ENCODE peak calls at places on chromosomes 11 and 22, in seven cellular contexts. One of them, this sample, is unnamed.

GRCh38 chr11:8597182-8597581 is 3.2 kb upstream of the STK33 start:
- DNase-seq in ovary: no peak
- DNase-seq in left ventricle myocardium inferior: no peak
- DNase-seq in fibroblast of lung: peak; percentile 85
- DNase-seq in GM23248: peak; percentile 93
- DNase-seq in uterus: no peak
- DNase-seq in HCT116: no peak
- DNase-seq in this sample: no peak

GRCh38 chr11:113730887-113731726 is 25.0 kb upstream of the TMPRSS5 start:
- DNase-seq in ovary: no peak
- DNase-seq in HCT116: peak; percentile 39
- DNase-seq in left ventricle myocardium inferior: no peak
- DNase-seq in GM23248: peak; percentile 81
- DNase-seq in fibroblast of lung: peak; percentile 63
- DNase-seq in uterus: no peak
- DNase-seq in this sample: no peak

GRCh38 chr11:73889019-73889418 is 12.2 kb downstream of the PAAF1 start:
- DNase-seq in ovary: no peak
- DNase-seq in fibroblast of lung: peak; percentile 66
- DNase-seq in left ventricle myocardium inferior: no peak
- DNase-seq in uterus: no peak
- DNase-seq in GM23248: peak; percentile 67
- DNase-seq in HCT116: no peak
- DNase-seq in this sample: no peak

GRCh38 chr11:121933694-121934093 is 182.3 kb downstream of the BLID start:
- DNase-seq in left ventricle myocardium inferior: no peak
- DNase-seq in HCT116: no peak
- DNase-seq in fibroblast of lung: peak; percentile 84
- DNase-seq in GM23248: peak; percentile 33
- DNase-seq in uterus: no peak
- DNase-seq in ovary: no peak
- DNase-seq in this sample: no peak

GRCh38 chr11:94740975-94741707 is 27.0 kb upstream of the AMOTL1 start:
- DNase-seq in HCT116: peak; percentile 48
- DNase-seq in left ventricle myocardium inferior: no peak
- DNase-seq in ovary: peak; percentile 54
- DNase-seq in GM23248: peak; percentile 75
- DNase-seq in fibroblast of lung: peak; percentile 62
- DNase-seq in uterus: peak; percentile 35
- DNase-seq in this sample: peak; percentile 15

GRCh38 chr11:58354727-58355126 is 4.1 kb downstream of the OR5B17 start:
- DNase-seq in ovary: no peak
- DNase-seq in fibroblast of lung: no peak
- DNase-seq in uterus: no peak
- DNase-seq in HCT116: no peak
- DNase-seq in left ventricle myocardium inferior: no peak
- DNase-seq in GM23248: no peak
- DNase-seq in this sample: no peak

GRCh38 chr11:73308963-73309960 is 1.2 kb downstream of the ARHGEF17 start:
- DNase-seq in fibroblast of lung: peak; percentile 96
- DNase-seq in HCT116: peak; percentile 55
- DNase-seq in ovary: peak; percentile 86
- DNase-seq in left ventricle myocardium inferior: peak; percentile 92
- DNase-seq in uterus: peak; percentile 86
- DNase-seq in GM23248: peak; percentile 99
- DNase-seq in this sample: peak; percentile 88

GRCh38 chr22:29308791-29309262 is 2.4 kb downstream of the GAS2L1 start:
- DNase-seq in left ventricle myocardium inferior: no peak
- DNase-seq in uterus: no peak
- DNase-seq in fibroblast of lung: peak; percentile 39
- DNase-seq in HCT116: no peak
- DNase-seq in GM23248: peak; percentile 76
- DNase-seq in ovary: peak; percentile 33
- DNase-seq in this sample: no peak

GRCh38 chr11:69642549-69642912 is 1.6 kb downstream of the CCND1 start:
- DNase-seq in uterus: no peak
- DNase-seq in GM23248: peak; percentile 59
- DNase-seq in ovary: no peak
- DNase-seq in left ventricle myocardium inferior: peak; percentile 38
- DNase-seq in fibroblast of lung: no peak
- DNase-seq in HCT116: no peak
- DNase-seq in this sample: peak; percentile 70

GRCh38 chr11:14340721-14341120 is 18.3 kb downstream of the RRAS2 start:
- DNase-seq in ovary: no peak
- DNase-seq in HCT116: no peak
- DNase-seq in uterus: no peak
- DNase-seq in fibroblast of lung: no peak
- DNase-seq in left ventricle myocardium inferior: no peak
- DNase-seq in GM23248: no peak
- DNase-seq in this sample: no peak

GRCh38 chr11:73812234-73812633 is 24.6 kb downstream of the MRPL48 start:
- DNase-seq in left ventricle myocardium inferior: no peak
- DNase-seq in HCT116: no peak
- DNase-seq in ovary: no peak
- DNase-seq in uterus: no peak
- DNase-seq in fibroblast of lung: no peak
- DNase-seq in GM23248: no peak
- DNase-seq in this sample: no peak

GRCh38 chr11:55172734-55173415 is 89.1 kb upstream of the TRIM48 start:
- DNase-seq in HCT116: no peak
- DNase-seq in uterus: no peak
- DNase-seq in ovary: no peak
- DNase-seq in left ventricle myocardium inferior: no peak
- DNase-seq in fibroblast of lung: no peak
- DNase-seq in GM23248: no peak
- DNase-seq in this sample: peak; percentile 8

GRCh38 chr11:102974552-102975280 is 19.2 kb upstream of the MMP13 start:
- DNase-seq in fibroblast of lung: peak; percentile 64
- DNase-seq in GM23248: peak; percentile 71
- DNase-seq in ovary: no peak
- DNase-seq in HCT116: no peak
- DNase-seq in left ventricle myocardium inferior: no peak
- DNase-seq in uterus: no peak
- DNase-seq in this sample: no peak

GRCh38 chr22:40250608-40251007 is 72.9 kb downstream of the TNRC6B start:
- DNase-seq in ovary: no peak
- DNase-seq in uterus: no peak
- DNase-seq in GM23248: no peak
- DNase-seq in fibroblast of lung: no peak
- DNase-seq in HCT116: no peak
- DNase-seq in left ventricle myocardium inferior: no peak
- DNase-seq in this sample: no peak

GRCh38 chr11:134333312-134333711 is 1.5 kb downstream of the GLB1L2 start:
- DNase-seq in left ventricle myocardium inferior: no peak
- DNase-seq in fibroblast of lung: no peak
- DNase-seq in uterus: no peak
- DNase-seq in ovary: no peak
- DNase-seq in GM23248: peak; percentile 40
- DNase-seq in HCT116: no peak
- DNase-seq in this sample: no peak

GRCh38 chr11:132941024-132941646 is 591.2 kb downstream of the OPCML start:
- DNase-seq in uterus: no peak
- DNase-seq in ovary: no peak
- DNase-seq in GM23248: peak; percentile 63
- DNase-seq in left ventricle myocardium inferior: no peak
- DNase-seq in HCT116: no peak
- DNase-seq in fibroblast of lung: peak; percentile 62
- DNase-seq in this sample: no peak

GRCh38 chr22:30204742-30205111 is 41.8 kb downstream of the LIF start:
- DNase-seq in ovary: peak; percentile 64
- DNase-seq in left ventricle myocardium inferior: no peak
- DNase-seq in uterus: peak; percentile 68
- DNase-seq in HCT116: no peak
- DNase-seq in fibroblast of lung: peak; percentile 91
- DNase-seq in GM23248: peak; percentile 93
- DNase-seq in this sample: no peak

GRCh38 chr22:19173047-19174035 is 5.2 kb downstream of the SLC25A1 start:
- DNase-seq in left ventricle myocardium inferior: no peak
- DNase-seq in HCT116: no peak
- DNase-seq in GM23248: no peak
- DNase-seq in fibroblast of lung: no peak
- DNase-seq in ovary: no peak
- DNase-seq in uterus: no peak
- DNase-seq in this sample: peak; percentile 88

GRCh38 chr22:35258144-35258988 is 1.1 kb downstream of the HMGXB4 start:
- DNase-seq in left ventricle myocardium inferior: no peak
- DNase-seq in HCT116: no peak
- DNase-seq in uterus: no peak
- DNase-seq in fibroblast of lung: peak; percentile 20
- DNase-seq in GM23248: peak; percentile 48
- DNase-seq in ovary: no peak
- DNase-seq in this sample: no peak

GRCh38 chr11:76629133-76629852 is 41.3 kb downstream of the LRRC32 start:
- DNase-seq in GM23248: peak; percentile 56
- DNase-seq in left ventricle myocardium inferior: peak; percentile 38
- DNase-seq in ovary: no peak
- DNase-seq in HCT116: no peak
- DNase-seq in fibroblast of lung: peak; percentile 59
- DNase-seq in uterus: peak; percentile 37
- DNase-seq in this sample: no peak

GRCh38 chr11:134754196-134754822 is 342.3 kb upstream of the B3GAT1 start:
- DNase-seq in fibroblast of lung: no peak
- DNase-seq in ovary: no peak
- DNase-seq in HCT116: no peak
- DNase-seq in GM23248: no peak
- DNase-seq in uterus: no peak
- DNase-seq in left ventricle myocardium inferior: no peak
- DNase-seq in this sample: no peak

GRCh38 chr22:50085211-50085999 is at the start of gene MLC1:
- DNase-seq in HCT116: no peak
- DNase-seq in fibroblast of lung: peak; percentile 4
- DNase-seq in ovary: no peak
- DNase-seq in uterus: no peak
- DNase-seq in GM23248: no peak
- DNase-seq in left ventricle myocardium inferior: no peak
- DNase-seq in this sample: no peak

GRCh38 chr11:28049338-28050216 is 58.4 kb downstream of the KIF18A start:
- DNase-seq in GM23248: no peak
- DNase-seq in uterus: no peak
- DNase-seq in left ventricle myocardium inferior: no peak
- DNase-seq in fibroblast of lung: peak; percentile 55
- DNase-seq in HCT116: peak; percentile 76
- DNase-seq in ovary: no peak
- DNase-seq in this sample: no peak

GRCh38 chr11:46391578-46392420 is at the start of gene CHRM4:
- DNase-seq in HCT116: no peak
- DNase-seq in GM23248: peak; percentile 59
- DNase-seq in uterus: no peak
- DNase-seq in ovary: no peak
- DNase-seq in fibroblast of lung: peak; percentile 24
- DNase-seq in left ventricle myocardium inferior: no peak
- DNase-seq in this sample: peak; percentile 55

GRCh38 chr22:46416537-46417267 is 81.2 kb downstream of the TRMU start:
- DNase-seq in HCT116: no peak
- DNase-seq in ovary: no peak
- DNase-seq in GM23248: no peak
- DNase-seq in fibroblast of lung: no peak
- DNase-seq in left ventricle myocardium inferior: no peak
- DNase-seq in uterus: no peak
- DNase-seq in this sample: no peak

GRCh38 chr22:37357471-37357870 is 69.8 kb downstream of the ELFN2 start:
- DNase-seq in ovary: no peak
- DNase-seq in left ventricle myocardium inferior: no peak
- DNase-seq in GM23248: peak; percentile 60
- DNase-seq in uterus: no peak
- DNase-seq in HCT116: no peak
- DNase-seq in fibroblast of lung: no peak
- DNase-seq in this sample: no peak
- H3K4me1 ChIP-seq in ovary: no peaks in the 10 kb centered on the region
- H3K4me1 ChIP-seq in left ventricle myocardium inferior: no peaks in the 10 kb centered on the region
- H3K4me1 ChIP-seq in GM23248: peaks cover 12% of the 10 kb centered on the region
- H3K4me1 ChIP-seq in uterus: no peaks in the 10 kb centered on the region
- H3K4me1 ChIP-seq in HCT116: no peaks in the 10 kb centered on the region
- H3K4me1 ChIP-seq in fibroblast of lung: no peaks in the 10 kb centered on the region
- H3K4me1 ChIP-seq in this sample: no peaks in the 10 kb centered on the region

GRCh38 chr22:48820481-48821345 is 1007.0 kb downstream of the BRD1 start:
- DNase-seq in GM23248: no peak
- DNase-seq in uterus: no peak
- DNase-seq in ovary: no peak
- DNase-seq in fibroblast of lung: no peak
- DNase-seq in left ventricle myocardium inferior: no peak
- DNase-seq in HCT116: no peak
- DNase-seq in this sample: no peak
- H3K9me3 ChIP-seq in GM23248: no peaks in the 10 kb centered on the region
- H3K9me3 ChIP-seq in uterus: no peaks in the 10 kb centered on the region
- H3K9me3 ChIP-seq in ovary: no peaks in the 10 kb centered on the region
- H3K9me3 ChIP-seq in fibroblast of lung: no peaks in the 10 kb centered on the region
- H3K9me3 ChIP-seq in left ventricle myocardium inferior: no peaks in the 10 kb centered on the region
- H3K9me3 ChIP-seq in HCT116: no peaks in the 10 kb centered on the region
- H3K9me3 ChIP-seq in this sample: no peaks in the 10 kb centered on the region

GRCh38 chr22:48872271-48873260 is 955.1 kb downstream of the BRD1 start:
- DNase-seq in HCT116: no peak
- DNase-seq in uterus: peak; percentile 4
- DNase-seq in ovary: no peak
- DNase-seq in fibroblast of lung: no peak
- DNase-seq in left ventricle myocardium inferior: peak; percentile 8
- DNase-seq in GM23248: no peak
- DNase-seq in this sample: no peak

GRCh38 chr22:48874956-48875355 is 952.7 kb downstream of the BRD1 start:
- DNase-seq in HCT116: no peak
- DNase-seq in fibroblast of lung: no peak
- DNase-seq in GM23248: no peak
- DNase-seq in uterus: no peak
- DNase-seq in ovary: no peak
- DNase-seq in left ventricle myocardium inferior: no peak
- DNase-seq in this sample: no peak

GRCh38 chr22:48880749-48881148 is 946.9 kb downstream of the BRD1 start:
- DNase-seq in left ventricle myocardium inferior: no peak
- DNase-seq in HCT116: no peak
- DNase-seq in uterus: no peak
- DNase-seq in ovary: no peak
- DNase-seq in GM23248: no peak
- DNase-seq in fibroblast of lung: no peak
- DNase-seq in this sample: no peak

GRCh38 chr22:48881326-48881980 is 946.2 kb downstream of the BRD1 start:
- DNase-seq in ovary: no peak
- DNase-seq in GM23248: no peak
- DNase-seq in left ventricle myocardium inferior: peak; percentile 4
- DNase-seq in uterus: no peak
- DNase-seq in fibroblast of lung: no peak
- DNase-seq in HCT116: no peak
- DNase-seq in this sample: no peak

DNA sequence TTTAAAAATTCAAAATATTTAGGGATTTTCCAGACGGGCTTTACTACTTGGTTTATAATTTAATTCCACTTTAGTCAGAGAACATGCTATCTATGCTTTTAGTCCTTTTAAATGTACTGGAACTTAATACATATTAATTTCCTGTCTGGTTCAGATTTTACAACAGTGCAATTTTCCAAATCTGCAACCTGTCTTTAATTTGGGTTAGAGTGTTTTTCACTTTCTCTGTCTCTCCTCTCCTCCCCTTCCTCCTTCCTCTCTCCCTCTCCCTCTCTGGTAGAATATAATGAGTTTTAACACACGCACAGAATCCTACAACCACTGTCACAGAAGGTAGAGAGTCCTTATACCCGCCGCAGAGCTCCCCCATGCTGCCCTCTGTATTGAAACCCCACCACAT is 950.7 kb downstream of the BRD1 start:
- DNase-seq in HCT116: no peak
- DNase-seq in uterus: no peak
- DNase-seq in GM23248: no peak
- DNase-seq in left ventricle myocardium inferior: no peak
- DNase-seq in ovary: no peak
- DNase-seq in fibroblast of lung: no peak
- DNase-seq in this sample: no peak
- H3K4me3 ChIP-seq in HCT116: no peak overlapping the region
- H3K4me3 ChIP-seq in uterus: no peak overlapping the region
- H3K4me3 ChIP-seq in GM23248: no peak overlapping the region
- H3K4me3 ChIP-seq in left ventricle myocardium inferior: no peak overlapping the region
- H3K4me3 ChIP-seq in ovary: no peak overlapping the region
- H3K4me3 ChIP-seq in fibroblast of lung: no peak overlapping the region
- H3K4me3 ChIP-seq in this sample: no peak overlapping the region

GRCh38 chr11:842370-843002 is at the start of the genes POLR2L and TSPAN4:
- DNase-seq in uterus: peak; percentile 86
- DNase-seq in left ventricle myocardium inferior: peak; percentile 93
- DNase-seq in ovary: peak; percentile 91
- DNase-seq in GM23248: peak; percentile 96
- DNase-seq in fibroblast of lung: peak; percentile 86
- DNase-seq in HCT116: peak; percentile 74
- DNase-seq in this sample: peak; percentile 93
- H3K4me1 ChIP-seq in uterus: peaks cover 7% of the 10 kb centered on the region
- H3K4me1 ChIP-seq in left ventricle myocardium inferior: peaks cover 97% of the 10 kb centered on the region
- H3K4me1 ChIP-seq in ovary: peaks cover 24% of the 10 kb centered on the region
- H3K4me1 ChIP-seq in GM23248: peaks cover 23% of the 10 kb centered on the region
- H3K4me1 ChIP-seq in fibroblast of lung: peaks cover 40% of the 10 kb centered on the region
- H3K4me1 ChIP-seq in HCT116: peaks cover 42% of the 10 kb centered on the region
- H3K4me1 ChIP-seq in this sample: peaks cover 49% of the 10 kb centered on the region